ENCODE peak calls at places on chromosomes 12 and 14, in ten cellular contexts. Y is stimulated activated naive B cell treated with anti-CD40 and anti-IgM and Interleukin-4, amounts not matched to agents 10 μg/mL and 1 μg/mL and 100 μg/mL, for 72 hours; K is NCI-H2081; Q is uterus; J is activated naive CD4-positive, alpha-beta T cell treated with anti-CD3 and anti-CD28 coated beads, Interleukin-2, amount 10 ng/mL, durations not matched to agents 7 days and 5 days; L is A172; R is CD8-positive, alpha-beta T cell; H is CD4-positive, alpha-beta memory T cell; U is omental fat pad; V is NCI-H1694. I is an unnamed sample.

GRCh38 chr14:47539065-47539464 is 136.3 kb downstream of the MDGA2 start:
- DNase-seq in U (no peak), L (peak; percentile 6), J (no peak), V (no peak), H (no peak), Q (no peak), Y (no peak), K (peak; percentile 22), R (no peak), I (no peak)

GRCh38 chr14:21913759-21914158 is 240.1 kb upstream of the OR4E1 start:
- DNase-seq in H (peak; percentile 78), Q (no peak), Y (peak; percentile 64), U (no peak), K (peak; percentile 10), J (peak; percentile 86), V (peak; percentile 61), R (peak; percentile 79), L (peak; percentile 49), I (peak; percentile 28)

GRCh38 chr14:38578278-38578681 is 322.4 kb upstream of the CLEC14A start:
- DNase-seq in L (peak; percentile 38), J (no peak), R (no peak), Q (no peak), H (no peak), V (no peak), U (no peak), K (no peak), Y (no peak), I (no peak)

GRCh38 chr14:89065879-89066278 is 241.4 kb downstream of the TTC8 start:
- DNase-seq in Y (no peak), L (no peak), K (no peak), V (no peak), U (no peak), J (no peak), R (no peak), H (no peak), Q (no peak), I (no peak)

GRCh38 chr12:105459760-105460325 is 129.4 kb downstream of the C12orf75 start:
- DNase-seq in Q (no peak), V (no peak), R (no peak), K (no peak), J (no peak), Y (no peak), U (no peak), L (no peak), H (no peak), I (no peak)

GRCh38 chr14:90398315-90398811 is 1.5 kb downstream of the CALM1 start:
- DNase-seq in R (peak; percentile 65), V (peak; percentile 42), K (peak; percentile 34), H (peak; percentile 71), Y (peak; percentile 29), J (peak; percentile 74), Q (no peak), U (no peak), L (no peak), I (no peak)

GRCh38 chr12:31387466-31387865 is 61.5 kb upstream of the SINHCAF start:
- DNase-seq in L (no peak), K (no peak), V (no peak), Q (no peak), U (no peak), J (no peak), R (no peak), H (no peak), Y (no peak), I (no peak)

GRCh38 chr12:39692258-39692853 is 72.8 kb upstream of the ABCD2 start:
- DNase-seq in H (peak; percentile 32), U (no peak), J (no peak), L (peak; percentile 4), Q (no peak), V (no peak), R (no peak), K (no peak), Y (no peak), I (no peak)

GRCh38 chr14:59274991-59275391 is 86.5 kb downstream of the DAAM1 start:
- DNase-seq in U (no peak), V (no peak), H (no peak), Y (peak; percentile 21), Q (no peak), L (no peak), K (no peak), J (no peak), R (no peak), I (no peak)

GRCh38 chr12:110846615-110847566 is at the start of gene CCDC63:
- DNase-seq in H (peak; percentile 6), R (peak; percentile 33), V (no peak), L (no peak), Y (peak; percentile 11), J (peak; percentile 42), Q (peak; percentile 44), K (no peak), U (peak; percentile 28), I (no peak)

GRCh38 chr12:130970908-130971233 is 17.2 kb downstream of the ADGRD1 start:
- DNase-seq in Y (no peak), J (no peak), U (no peak), H (no peak), L (no peak), V (no peak), Q (no peak), K (no peak), R (no peak), I (no peak)

I was measured in HS-5.